ENCODE peak calls at places on chromosomes 13 and 19, in ten cellular contexts. F, L, Z, S, V, N, A, Y, G and I are unnamed samples.

GRCh38 chr13:29621401-29621800 is 25.9 kb upstream of the SLC7A1 start:
- DNase-seq in F (no peak), L (no peak), Z (no peak), S (no peak), V (peak), N (no peak), A (no peak), Y (no peak), G (no peak), I (peak)

GRCh38 chr13:80979035-80979641 is 638.2 kb upstream of the SPRY2 start:
- DNase-seq in F (peak), L (peak), Z (peak), S (peak), V (peak), N (peak), A (peak), Y (peak), G (no peak), I (peak)

GRCh38 chr13:49711218-49711863 is 20.1 kb upstream of the EBPL start:
- DNase-seq in F (no peak), L (peak), Z (no peak), S (no peak), V (peak), N (peak), A (no peak), Y (no peak), G (no peak), I (peak)

GRCh38 chr13:34408635-34409034 is 533.4 kb upstream of the NBEA start:
- DNase-seq in F (no peak), L (no peak), Z (no peak), S (no peak), V (no peak), N (no peak), A (no peak), Y (no peak), G (no peak), I (no peak)

GRCh38 chr13:73822671-73823592 is 311.3 kb downstream of the KLF12 start:
- DNase-seq in F (no peak), L (no peak), Z (no peak), S (no peak), V (no peak), N (no peak), A (no peak), Y (no peak), G (no peak), I (no peak)

GRCh38 chr19:36604656-36605100 is 435 bp upstream of the ZNF382 start:
- DNase-seq in F (peak), L (no peak), Z (peak), S (peak), V (peak), N (no peak), A (peak), Y (peak), G (peak), I (no peak)

GRCh38 chr19:41541990-41542584 is 33.9 kb upstream of the CEACAM21 start:
- DNase-seq in F (no peak), L (no peak), Z (no peak), S (peak), V (peak), N (no peak), A (peak), Y (no peak), G (peak), I (peak)

GRCh38 chr19:10138879-10139795 is 19.4 kb upstream of the EIF3G start:
- DNase-seq in F (no peak), L (no peak), Z (no peak), S (no peak), V (no peak), N (no peak), A (no peak), Y (no peak), G (no peak), I (no peak)

GRCh38 chr19:46416077-46416709 is 2.8 kb upstream of the CCDC8 start:
- DNase-seq in F (peak), L (peak), Z (peak), S (no peak), V (peak), N (no peak), A (peak), Y (peak), G (no peak), I (peak)

GRCh38 chr13:44128522-44128921 is 245.1 kb upstream of the SERP2 start:
- DNase-seq in F (peak), L (no peak), Z (no peak), S (no peak), V (peak), N (no peak), A (no peak), Y (no peak), G (no peak), I (no peak)

GRCh38 chr13:52961196-52961845 is 67.3 kb upstream of the OLFM4 start:
- DNase-seq in F (no peak), L (no peak), Z (no peak), S (no peak), V (no peak), N (no peak), A (no peak), Y (no peak), G (no peak), I (no peak)

GRCh38 chr19:5147971-5148793 is 179.3 kb downstream of the KDM4B start:
- DNase-seq in F (peak), L (no peak), Z (peak), S (no peak), V (no peak), N (peak), A (peak), Y (no peak), G (no peak), I (no peak)